ENCODE peak calls at places on chromosomes 6 and 20, in ten cellular contexts. V is colonic mucosa, R is heart right ventricle, G is heart left ventricle, N is tibial nerve, S is stomach, P is cardiac muscle cell, D is K562, T is DND-41, M is Panc1. E is an unnamed sample. For H3K9me3, the result is how much of the 10 kb centered on the place peaks cover.

GRCh38 chr6:119142637-119143036 is 64.2 kb upstream of the FAM184A start:
- DNase-seq in V (no peak), R (no peak), G (no peak), N (no peak), S (no peak), P (no peak), D (no peak), T (no peak), M (no peak), E (no peak)

GRCh38 chr6:69735029-69735428 is 61.8 kb downstream of the LMBRD1 start:
- DNase-seq in V (no peak), R (no peak), G (no peak), N (no peak), S (no peak), P (no peak), D (no peak), T (no peak), M (no peak), E (no peak)

GRCh38 chr6:20362623-20363022 is 39.1 kb upstream of the E2F3 start:
- DNase-seq in V (no peak), R (no peak), G (no peak), N (no peak), S (no peak), P (no peak), D (no peak), T (no peak), M (no peak), E (no peak)

GRCh38 chr6:16427124-16427523 is 188.7 kb downstream of the GMPR start:
- DNase-seq in V (no peak), R (no peak), G (no peak), N (no peak), S (no peak), P (no peak), D (no peak), T (no peak), M (no peak), E (no peak)

GRCh38 chr6:150880336-150880735 is 14.8 kb downstream of the MTHFD1L start:
- DNase-seq in V (no peak), R (no peak), G (no peak), N (no peak), S (no peak), P (no peak), D (no peak), T (no peak), M (no peak), E (no peak)

GRCh38 chr6:8047466-8048292 is 16.5 kb downstream of the BLOC1S5 start:
- DNase-seq in V (no peak), R (no peak), G (no peak), N (no peak), S (no peak), P (peak), D (no peak), T (no peak), M (peak), E (no peak)

GRCh38 chr20:10761786-10762185 is 88.0 kb upstream of the JAG1 start:
- DNase-seq in V (no peak), R (no peak), G (no peak), N (no peak), S (no peak), P (peak), D (no peak), T (no peak), M (no peak), E (no peak)

GRCh38 chr6:127471379-127472255 is 12.4 kb upstream of the KIAA0408 start:
- DNase-seq in V (no peak), R (no peak), G (no peak), N (no peak), S (no peak), P (no peak), D (no peak), T (no peak), M (no peak), E (no peak)

GRCh38 chr6:52423971-52424381 is 3.8 kb downstream of the EFHC1 start:
- DNase-seq in V (no peak), R (no peak), G (no peak), N (no peak), S (no peak), P (peak), D (no peak), T (no peak), M (no peak), E (no peak)

GRCh38 chr6:91659881-91660280 is 1073.0 kb upstream of the MAP3K7 start:
- DNase-seq in V (no peak), R (no peak), G (no peak), N (no peak), S (no peak), P (no peak), D (no peak), T (no peak), M (no peak), E (no peak)

GRCh38 chr6:163630096-163630495 is 215.6 kb downstream of the QKI start:
- DNase-seq in V (no peak), R (no peak), G (no peak), N (no peak), S (no peak), P (no peak), D (no peak), T (no peak), M (no peak), E (no peak)

GRCh38 chr6:44285552-44286284 is 15.5 kb downstream of the TMEM151B start:
- DNase-seq in V (no peak), R (no peak), G (no peak), N (no peak), S (no peak), P (peak), D (peak), T (peak), M (no peak), E (no peak)

GRCh38 chr6:44667226-44667625 is 279.7 kb downstream of the CDC5L start:
- DNase-seq in V (no peak), R (no peak), G (no peak), N (no peak), S (no peak), P (peak), D (no peak), T (no peak), M (no peak), E (no peak)

GRCh38 chr20:51416532-51417244 is 125.8 kb downstream of the NFATC2 start:
- DNase-seq in V (no peak), R (no peak), G (peak), N (no peak), S (no peak), P (no peak), D (no peak), T (no peak), M (no peak), E (no peak)

GRCh38 chr6:85680388-85680787 is 37.7 kb upstream of the SYNCRIP start:
- DNase-seq in V (no peak), R (no peak), G (no peak), N (no peak), S (no peak), P (no peak), D (no peak), T (peak), M (no peak), E (no peak)
- H3K4me3 ChIP-seq in V (no peak), R (no peak), G (no peak), N (no peak), S (no peak), P (no peak), D (peak), T (peak), M (peak), E (no peak)

DNA sequence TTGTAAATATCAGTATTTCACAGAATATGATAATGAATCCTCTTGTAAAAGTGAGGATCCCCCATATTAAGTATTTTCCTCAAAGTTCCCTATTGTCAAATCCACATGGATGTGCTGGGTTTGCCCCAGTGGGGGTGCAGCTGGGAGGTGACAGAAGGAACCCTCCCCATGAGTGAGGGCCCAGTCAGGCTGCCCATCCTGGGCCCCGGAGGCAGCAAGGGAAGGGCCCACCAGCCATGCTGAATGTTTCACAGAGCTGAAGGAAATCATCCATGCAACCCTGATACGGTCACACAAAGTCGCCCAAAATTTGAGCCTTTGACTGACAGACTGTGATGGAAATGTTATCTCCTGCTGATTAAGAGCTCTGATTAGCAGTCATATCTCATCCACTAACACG is 39.7 kb downstream of the FRMD1 start:
- DNase-seq in V (no peak), R (no peak), G (no peak), N (no peak), S (no peak), P (no peak), D (no peak), T (no peak), M (no peak), E (no peak)
- H3K9me3 ChIP-seq in V (under half), R (under half), G (under half), N (under half), S (under half), P (under half), D (under half), T (half or more), M (under half), E (under half)

GRCh38 chr20:40997116-40997515 is 31.5 kb upstream of the TOP1 start:
- DNase-seq in V (no peak), R (no peak), G (no peak), N (no peak), S (no peak), P (no peak), D (no peak), T (no peak), M (no peak), E (no peak)

GRCh38 chr20:40992349-40993113 is 36.1 kb upstream of the TOP1 start:
- DNase-seq in V (no peak), R (no peak), G (no peak), N (no peak), S (no peak), P (no peak), D (no peak), T (no peak), M (no peak), E (no peak)

GRCh38 chr20:40993794-40994540 is 34.7 kb upstream of the TOP1 start:
- DNase-seq in V (no peak), R (no peak), G (no peak), N (no peak), S (no peak), P (no peak), D (no peak), T (no peak), M (no peak), E (no peak)

GRCh38 chr20:40999841-41000240 is 28.8 kb upstream of the TOP1 start:
- DNase-seq in V (no peak), R (no peak), G (no peak), N (no peak), S (no peak), P (no peak), D (no peak), T (no peak), M (no peak), E (no peak)

GRCh38 chr20:40996326-40996725 is 32.3 kb upstream of the TOP1 start:
- DNase-seq in V (no peak), R (no peak), G (no peak), N (no peak), S (no peak), P (no peak), D (no peak), T (no peak), M (no peak), E (no peak)
- H3K4me3 ChIP-seq in V (no peak), R (no peak), G (no peak), N (no peak), S (no peak), P (no peak), D (no peak), T (no peak), M (no peak), E (no peak)

GRCh38 chr6:28188111-28188979 is 36.7 kb upstream of the ZSCAN9 start:
- DNase-seq in V (no peak), R (no peak), G (no peak), N (no peak), S (no peak), P (no peak), D (no peak), T (no peak), M (no peak), E (no peak)
- H3K9me3 ChIP-seq in V (under half), R (under half), G (half or more), N (under half), S (under half), P (under half), D (under half), T (under half), M (half or more), E (half or more)

GRCh38 chr20:63696311-63696627 is 183 bp upstream of the TNFRSF6B start:
- DNase-seq in V (peak), R (no peak), G (no peak), N (no peak), S (no peak), P (peak), D (no peak), T (peak), M (no peak), E (peak)

GRCh38 chr20:63697868-63698545 is 1.6 kb downstream of the TNFRSF6B start:
- DNase-seq in V (no peak), R (no peak), G (no peak), N (no peak), S (no peak), P (no peak), D (no peak), T (no peak), M (no peak), E (no peak)

GRCh38 chr20:63697357-63697867 is 960 bp downstream of the TNFRSF6B start:
- DNase-seq in V (no peak), R (peak), G (no peak), N (no peak), S (no peak), P (no peak), D (no peak), T (no peak), M (no peak), E (peak)

GRCh38 chr20:63695419-63696310 is 787 bp upstream of the TNFRSF6B start:
- DNase-seq in V (no peak), R (peak), G (peak), N (no peak), S (peak), P (no peak), D (no peak), T (no peak), M (no peak), E (no peak)

DNA sequence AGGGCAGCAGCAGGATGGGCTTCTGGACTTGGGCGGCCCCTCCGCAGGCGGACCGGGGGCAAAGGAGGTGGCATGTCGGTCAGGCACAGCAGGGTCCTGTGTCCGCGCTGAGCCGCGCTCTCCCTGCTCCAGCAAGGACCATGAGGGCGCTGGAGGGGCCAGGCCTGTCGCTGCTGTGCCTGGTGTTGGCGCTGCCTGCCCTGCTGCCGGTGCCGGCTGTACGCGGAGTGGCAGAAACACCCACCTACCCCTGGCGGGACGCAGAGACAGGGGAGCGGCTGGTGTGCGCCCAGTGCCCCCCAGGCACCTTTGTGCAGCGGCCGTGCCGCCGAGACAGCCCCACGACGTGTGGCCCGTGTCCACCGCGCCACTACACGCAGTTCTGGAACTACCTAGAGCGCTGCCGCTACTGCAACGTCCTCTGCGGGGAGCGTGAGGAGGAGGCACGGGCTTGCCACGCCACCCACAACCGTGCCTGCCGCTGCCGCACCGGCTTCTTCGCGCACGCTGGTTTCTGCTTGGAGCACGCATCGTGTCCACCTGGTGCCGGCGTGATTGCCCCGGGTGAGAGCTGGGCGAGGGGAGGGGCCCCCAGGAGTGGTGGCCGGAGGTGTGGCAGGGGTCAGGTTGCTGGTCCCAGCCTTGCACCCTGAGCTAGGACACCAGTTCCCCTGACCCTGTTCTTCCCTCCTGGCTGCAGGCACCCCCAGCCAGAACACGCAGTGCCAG is at the start of gene TNFRSF6B:
- DNase-seq in V (no peak), R (peak), G (peak), N (no peak), S (no peak), P (no peak), D (no peak), T (no peak), M (no peak), E (peak)
- H3K4me3 ChIP-seq in V (peak), R (no peak), G (peak), N (no peak), S (peak), P (no peak), D (no peak), T (no peak), M (no peak), E (no peak)

DNA sequence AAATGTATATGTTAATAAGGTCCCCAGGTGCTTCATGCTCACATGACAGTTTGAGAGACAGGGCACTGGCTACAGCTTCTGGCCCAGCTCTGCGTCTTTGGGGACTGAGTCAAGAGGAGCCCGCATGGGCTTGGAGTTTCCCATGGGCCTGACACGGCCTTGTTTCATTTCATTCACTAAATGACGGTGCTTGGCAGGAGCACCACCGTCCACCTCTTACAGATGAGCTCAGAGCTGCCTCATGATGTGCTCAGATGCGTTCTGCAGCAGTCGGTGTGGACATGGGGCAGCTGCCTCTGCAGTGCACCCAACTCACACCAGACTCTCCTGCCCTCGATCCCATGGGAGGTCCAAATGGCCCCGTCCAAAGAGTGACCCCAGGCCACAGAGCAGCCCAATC is 524.0 kb downstream of the CDH26 start:
- DNase-seq in V (no peak), R (no peak), G (no peak), N (no peak), S (no peak), P (no peak), D (no peak), T (no peak), M (no peak), E (no peak)
- H3K9me3 ChIP-seq in V (under half), R (under half), G (under half), N (under half), S (under half), P (under half), D (under half), T (under half), M (under half), E (under half)

GRCh38 chr6:133916650-133917151 is 27.8 kb downstream of the TCF21 start:
- DNase-seq in V (peak), R (peak), G (peak), N (peak), S (peak), P (peak), D (peak), T (peak), M (peak), E (peak)
- H3K4me3 ChIP-seq in V (no peak), R (no peak), G (no peak), N (no peak), S (no peak), P (no peak), D (no peak), T (no peak), M (no peak), E (no peak)

DNA sequence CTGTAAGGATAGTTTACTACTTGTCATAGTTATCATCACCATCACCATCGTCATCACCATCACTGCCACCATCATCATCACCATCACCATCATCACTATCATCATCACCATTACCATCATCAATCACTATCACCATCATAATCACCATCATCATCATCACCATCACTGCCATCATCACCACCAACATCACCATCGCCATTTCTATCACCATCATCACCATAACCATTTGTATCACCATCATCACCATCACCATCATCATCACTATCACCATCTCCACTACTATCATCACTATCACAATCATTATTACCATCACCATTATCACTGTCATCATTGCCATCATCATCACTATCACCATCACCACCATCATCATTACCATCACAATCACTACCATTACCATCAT is 655.5 kb upstream of the DEFB115 start:
- DNase-seq in V (no peak), R (no peak), G (no peak), N (no peak), S (no peak), P (no peak), D (no peak), T (no peak), M (no peak), E (no peak)
- H3K9me3 ChIP-seq in V (under half), R (under half), G (under half), N (under half), S (under half), P (under half), D (under half), T (under half), M (under half), E (under half)

DNA sequence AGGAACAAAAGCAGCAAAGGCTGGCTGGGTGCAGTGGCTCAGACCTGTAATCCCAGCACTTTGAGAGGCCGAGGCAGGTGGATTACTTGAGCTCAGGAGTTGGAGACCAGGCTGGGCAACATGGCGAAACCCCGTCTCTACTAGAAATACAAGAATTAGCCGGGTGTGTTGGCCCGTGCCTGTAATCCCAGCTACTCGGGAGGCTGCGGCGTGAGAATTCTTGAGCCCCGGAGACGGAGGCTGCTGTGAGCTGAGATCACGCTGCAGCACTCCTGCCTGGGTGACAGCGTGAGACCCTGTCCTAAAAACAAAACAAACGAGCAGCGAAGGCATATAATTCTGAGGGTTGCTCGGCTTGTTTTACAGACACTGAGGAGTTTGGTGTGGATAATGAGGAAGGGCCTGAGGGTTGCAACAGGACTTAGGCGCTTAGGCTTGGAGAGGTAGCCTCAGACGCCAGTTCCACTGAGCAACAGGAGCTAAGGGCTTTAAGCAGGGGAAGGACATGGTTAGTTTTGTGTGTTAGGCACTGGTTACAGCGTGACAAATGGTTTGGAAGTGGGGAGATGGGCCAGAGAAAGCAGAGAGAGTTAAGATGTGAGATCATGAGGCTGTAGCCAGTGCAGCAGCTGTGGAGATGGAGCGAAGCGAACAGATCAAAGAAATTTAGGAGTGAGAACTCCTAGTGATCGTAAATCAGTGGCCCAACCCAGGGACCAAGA is 1.2 kb downstream of the MYH7B start:
- DNase-seq in V (no peak), R (no peak), G (no peak), N (no peak), S (no peak), P (no peak), D (no peak), T (no peak), M (no peak), E (no peak)
- H3K4me3 ChIP-seq in V (no peak), R (no peak), G (no peak), N (no peak), S (no peak), P (no peak), D (no peak), T (no peak), M (no peak), E (no peak)

GRCh38 chr6:164982389-164982788 is 327.0 kb downstream of the C6orf118 start:
- DNase-seq in V (no peak), R (no peak), G (no peak), N (no peak), S (no peak), P (no peak), D (no peak), T (no peak), M (no peak), E (no peak)
- H3K9me3 ChIP-seq in V (under half), R (under half), G (under half), N (under half), S (under half), P (under half), D (under half), T (under half), M (under half), E (under half)